ENCODE peak calls at places on chromosome 10, in five cellular contexts. One of them, this sample, is unnamed.

GRCh38 chr10:13990392-13990805 is 340.3 kb downstream of the FRMD4A start:
- DNase-seq in HEK293T: no peak
- DNase-seq in GM12878: no peak
- DNase-seq in H1: no peak
- DNase-seq in HepG2: no peak
- DNase-seq in this sample: no peak

GRCh38 chr10:124157286-124157685 is 63.9 kb upstream of the CHST15 start:
- DNase-seq in HEK293T: no peak
- DNase-seq in GM12878: no peak
- DNase-seq in H1: no peak
- DNase-seq in HepG2: no peak
- DNase-seq in this sample: no peak

GRCh38 chr10:77926566-77927342 is at the start of gene DLG5:
- DNase-seq in HEK293T: peak; percentile 49
- DNase-seq in GM12878: no peak
- DNase-seq in H1: no peak
- DNase-seq in HepG2: no peak
- DNase-seq in this sample: no peak

GRCh38 chr10:91856637-91857036 is 52.6 kb downstream of the FGFBP3 start:
- DNase-seq in HEK293T: no peak
- DNase-seq in GM12878: no peak
- DNase-seq in H1: no peak
- DNase-seq in HepG2: peak; percentile 12
- DNase-seq in this sample: no peak

GRCh38 chr10:113268186-113268585 is 284.7 kb upstream of the HABP2 start:
- DNase-seq in HEK293T: no peak
- DNase-seq in GM12878: no peak
- DNase-seq in H1: no peak
- DNase-seq in HepG2: no peak
- DNase-seq in this sample: no peak

GRCh38 chr10:112793197-112793921 is 156.7 kb upstream of the TCF7L2 start:
- DNase-seq in HEK293T: no peak
- DNase-seq in GM12878: no peak
- DNase-seq in H1: no peak
- DNase-seq in HepG2: no peak
- DNase-seq in this sample: no peak

GRCh38 chr10:17380016-17380415 is 74.4 kb downstream of the ST8SIA6 start:
- DNase-seq in HEK293T: no peak
- DNase-seq in GM12878: no peak
- DNase-seq in H1: no peak
- DNase-seq in HepG2: no peak
- DNase-seq in this sample: no peak

GRCh38 chr10:100109670-100110069 is 28.0 kb upstream of the CPN1 start:
- DNase-seq in HEK293T: no peak
- DNase-seq in GM12878: no peak
- DNase-seq in H1: no peak
- DNase-seq in HepG2: no peak
- DNase-seq in this sample: no peak

GRCh38 chr10:102334106-102334505 is 61.4 kb upstream of the NFKB2 start:
- DNase-seq in HEK293T: no peak
- DNase-seq in GM12878: no peak
- DNase-seq in H1: no peak
- DNase-seq in HepG2: no peak
- DNase-seq in this sample: no peak

GRCh38 chr10:100656479-100656878 is 88.9 kb upstream of the PAX2 start:
- DNase-seq in HEK293T: peak; percentile 89
- DNase-seq in GM12878: no peak
- DNase-seq in H1: no peak
- DNase-seq in HepG2: no peak
- DNase-seq in this sample: no peak

GRCh38 chr10:115063702-115064479 is 29.3 kb upstream of the ATRNL1 start:
- DNase-seq in HEK293T: no peak
- DNase-seq in GM12878: no peak
- DNase-seq in H1: no peak
- DNase-seq in HepG2: no peak
- DNase-seq in this sample: no peak

GRCh38 chr10:88866454-88866853 is 13.6 kb upstream of the STAMBPL1 start:
- DNase-seq in HEK293T: no peak
- DNase-seq in GM12878: no peak
- DNase-seq in H1: no peak
- DNase-seq in HepG2: no peak
- DNase-seq in this sample: no peak

GRCh38 chr10:86756511-86757109 is at the start of gene BMPR1A:
- DNase-seq in HEK293T: peak; percentile 19
- DNase-seq in GM12878: no peak
- DNase-seq in H1: no peak
- DNase-seq in HepG2: no peak
- DNase-seq in this sample: no peak

GRCh38 chr10:109275970-109276369 is 647.3 kb downstream of the XPNPEP1 start:
- DNase-seq in HEK293T: no peak
- DNase-seq in GM12878: no peak
- DNase-seq in H1: no peak
- DNase-seq in HepG2: no peak
- DNase-seq in this sample: no peak

GRCh38 chr10:86481761-86482160 is 39.8 kb downstream of the WAPL start:
- DNase-seq in HEK293T: no peak
- DNase-seq in GM12878: no peak
- DNase-seq in H1: no peak
- DNase-seq in HepG2: no peak
- DNase-seq in this sample: no peak

GRCh38 chr10:19719320-19719719 is 96.9 kb upstream of the PLXDC2 start:
- DNase-seq in HEK293T: peak; percentile 10
- DNase-seq in GM12878: no peak
- DNase-seq in H1: no peak
- DNase-seq in HepG2: no peak
- DNase-seq in this sample: no peak

DNA sequence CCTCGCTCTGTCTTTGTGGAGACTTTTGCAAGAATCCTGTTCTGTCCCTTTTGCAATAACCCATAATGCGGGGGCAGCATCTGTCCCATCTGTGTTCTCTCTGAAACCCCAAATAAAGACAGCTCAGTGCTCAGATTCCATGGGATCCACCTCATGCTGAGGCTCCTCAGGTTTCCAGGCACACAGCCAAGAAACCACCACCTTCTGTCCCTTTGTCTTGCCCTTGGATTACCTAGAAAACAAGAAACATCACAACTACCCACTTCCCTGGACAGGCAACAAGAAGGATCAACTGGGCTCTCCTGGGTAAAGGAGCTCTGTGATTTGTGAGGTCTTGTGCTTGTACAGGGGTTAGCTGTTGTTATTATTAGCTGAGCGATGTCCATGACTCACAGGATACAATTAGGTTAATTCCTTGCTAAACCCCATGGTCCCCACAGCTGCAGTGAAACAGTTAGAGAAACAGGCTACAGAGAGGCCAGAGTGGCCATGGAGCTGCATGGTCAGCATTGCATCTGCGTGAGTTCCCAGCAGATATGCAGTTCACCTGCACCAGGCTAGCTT is 50.2 kb downstream of the CXCL12 start:
- DNase-seq in HEK293T: no peak
- DNase-seq in GM12878: no peak
- DNase-seq in H1: no peak
- DNase-seq in HepG2: no peak
- DNase-seq in this sample: no peak
- TF ChIP-seq SUZ12 in HEK293T: no peak
- TF ChIP-seq SUZ12 in GM12878: no peak
- TF ChIP-seq SUZ12 in H1: no peak
- TF ChIP-seq SUZ12 in HepG2: no peak
- TF ChIP-seq SUZ12 in this sample: no peak

GRCh38 chr10:59774451-59774850 is 21.2 kb upstream of the MRLN start:
- DNase-seq in HEK293T: no peak
- DNase-seq in GM12878: no peak
- DNase-seq in H1: no peak
- DNase-seq in HepG2: no peak
- DNase-seq in this sample: no peak

GRCh38 chr10:59781511-59781910 is 28.3 kb upstream of the MRLN start:
- DNase-seq in HEK293T: no peak
- DNase-seq in GM12878: no peak
- DNase-seq in H1: no peak
- DNase-seq in HepG2: no peak
- DNase-seq in this sample: no peak

DNA sequence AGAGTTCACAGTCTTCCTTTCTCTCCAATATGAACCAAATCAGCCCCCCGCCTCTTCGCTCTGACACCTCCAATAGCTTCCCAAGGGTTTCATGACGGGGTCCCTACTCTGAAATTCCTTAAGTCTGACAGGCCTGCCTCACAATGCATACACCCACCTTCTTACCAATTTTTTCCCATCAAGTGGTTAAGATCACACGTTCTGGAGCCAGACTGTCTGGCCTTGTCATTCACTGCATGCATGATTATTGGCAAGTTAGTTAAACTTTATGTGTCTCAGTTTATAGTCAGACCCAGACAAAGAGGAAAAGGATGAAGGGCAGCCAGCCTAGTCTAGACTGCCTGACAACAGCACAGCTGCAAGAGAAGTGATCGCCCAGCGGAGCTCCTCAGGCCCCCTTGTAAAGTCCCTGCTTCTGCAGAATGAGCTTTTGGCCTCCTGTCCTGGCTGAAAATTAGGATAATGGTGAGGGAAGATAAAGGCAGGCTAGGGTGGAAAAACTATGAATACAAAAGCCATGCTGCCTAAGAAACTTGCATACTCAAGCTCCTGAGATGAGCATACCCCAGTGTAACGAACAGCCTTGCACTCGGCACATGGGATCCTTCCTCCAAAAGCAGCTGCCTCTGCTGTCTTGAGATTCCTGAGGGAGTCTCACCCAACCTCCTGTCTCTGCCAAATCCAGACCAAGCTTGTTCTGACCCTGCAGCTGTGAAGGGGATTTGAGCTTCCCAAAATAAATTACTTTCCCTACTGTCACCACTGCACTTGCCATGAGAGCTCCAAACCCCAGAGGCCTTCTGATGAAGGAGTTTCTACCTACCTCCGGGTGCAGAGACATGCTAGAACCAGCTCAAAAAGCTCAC is 26.6 kb upstream of the MRLN start:
- DNase-seq in HEK293T: no peak
- DNase-seq in GM12878: no peak
- DNase-seq in H1: no peak
- DNase-seq in HepG2: no peak
- DNase-seq in this sample: no peak
- TF ChIP-seq SUZ12 in HEK293T: no peak
- TF ChIP-seq SUZ12 in GM12878: no peak
- TF ChIP-seq SUZ12 in H1: no peak
- TF ChIP-seq SUZ12 in HepG2: no peak
- TF ChIP-seq SUZ12 in this sample: no peak

GRCh38 chr10:122487231-122487765 is 25.9 kb downstream of the HTRA1 start:
- DNase-seq in HEK293T: peak; percentile 69
- DNase-seq in GM12878: no peak
- DNase-seq in H1: no peak
- DNase-seq in HepG2: no peak
- DNase-seq in this sample: no peak
- TF ChIP-seq SUZ12 in HEK293T: no peak
- TF ChIP-seq SUZ12 in GM12878: no peak
- TF ChIP-seq SUZ12 in H1: no peak
- TF ChIP-seq SUZ12 in HepG2: no peak
- TF ChIP-seq SUZ12 in this sample: no peak

GRCh38 chr10:118373786-118374185 is 31.7 kb upstream of the FAM204A start:
- DNase-seq in HEK293T: no peak
- DNase-seq in GM12878: no peak
- DNase-seq in H1: no peak
- DNase-seq in HepG2: peak; percentile 7
- DNase-seq in this sample: no peak

GRCh38 chr10:118365702-118366101 is 23.6 kb upstream of the FAM204A start:
- DNase-seq in HEK293T: no peak
- DNase-seq in GM12878: no peak
- DNase-seq in H1: no peak
- DNase-seq in HepG2: no peak
- DNase-seq in this sample: no peak

GRCh38 chr10:118374404-118374803 is 32.3 kb upstream of the FAM204A start:
- DNase-seq in HEK293T: no peak
- DNase-seq in GM12878: no peak
- DNase-seq in H1: no peak
- DNase-seq in HepG2: no peak
- DNase-seq in this sample: no peak

DNA sequence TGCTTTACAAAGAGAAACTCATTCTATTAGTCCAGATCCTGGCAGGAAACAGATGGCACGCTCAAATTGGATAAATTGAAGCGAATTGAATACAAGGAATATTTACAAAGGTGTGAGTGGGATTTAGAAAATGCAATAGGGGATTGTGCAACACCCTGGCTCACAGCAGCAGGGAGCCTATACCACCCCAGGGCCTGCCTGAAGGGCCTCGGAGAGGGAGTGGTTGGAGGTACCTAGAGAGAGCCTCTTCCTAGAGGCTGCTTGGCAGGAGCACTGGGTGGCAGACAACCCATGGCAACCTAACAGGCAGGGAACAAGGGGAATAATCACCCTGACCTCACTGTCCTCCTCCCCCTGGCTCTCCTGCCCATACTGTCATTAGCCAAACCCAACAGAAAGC is 27.7 kb upstream of the FAM204A start:
- DNase-seq in HEK293T: no peak
- DNase-seq in GM12878: no peak
- DNase-seq in H1: no peak
- DNase-seq in HepG2: no peak
- DNase-seq in this sample: no peak
- TF ChIP-seq SUZ12 in HEK293T: no peak
- TF ChIP-seq SUZ12 in GM12878: no peak
- TF ChIP-seq SUZ12 in H1: no peak
- TF ChIP-seq SUZ12 in HepG2: no peak
- TF ChIP-seq SUZ12 in this sample: no peak

DNA sequence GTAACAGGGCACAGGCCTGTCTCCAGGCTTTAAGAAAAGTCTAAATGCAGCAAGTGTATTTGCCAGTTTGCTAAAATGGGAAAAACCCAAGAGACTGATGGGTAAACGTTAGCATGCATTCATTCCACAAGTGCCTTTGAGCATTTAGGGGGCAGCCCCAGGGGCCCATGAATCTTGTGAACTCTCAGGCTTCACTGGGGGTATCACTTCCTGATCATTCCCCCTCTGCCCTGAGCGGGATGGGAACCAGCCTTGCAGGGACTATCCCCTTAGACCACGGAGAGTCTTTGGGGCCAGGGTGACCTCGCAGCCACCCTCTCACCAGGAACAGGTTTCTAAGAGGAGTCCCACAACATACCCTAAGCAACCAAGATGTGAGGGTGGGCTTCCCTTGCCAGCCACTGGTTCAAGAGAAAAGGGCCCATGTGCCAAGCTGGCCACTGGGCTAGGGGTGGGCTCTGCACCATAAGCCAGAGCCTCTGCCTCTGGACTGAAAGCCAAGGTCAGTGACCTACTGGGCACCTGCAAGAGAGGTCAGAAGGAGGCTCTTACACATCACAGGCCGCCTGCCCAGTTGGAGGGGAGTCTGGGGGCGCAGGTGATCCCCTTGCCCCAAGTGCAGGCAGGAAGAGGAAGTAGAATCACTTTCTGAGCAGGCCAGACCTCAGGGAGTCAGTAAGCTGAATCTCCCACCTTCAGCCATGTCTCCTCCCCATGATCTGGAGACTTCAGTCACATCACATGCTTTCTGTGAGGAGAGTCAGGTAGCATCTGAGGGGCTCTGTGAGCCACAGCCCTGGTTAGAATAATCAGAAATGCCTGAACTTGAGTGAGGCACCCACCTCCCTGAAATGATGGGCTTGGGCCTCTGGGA is 75.0 kb downstream of the C10orf105 start:
- DNase-seq in HEK293T: no peak
- DNase-seq in GM12878: peak; percentile 49
- DNase-seq in H1: no peak
- DNase-seq in HepG2: no peak
- DNase-seq in this sample: no peak
- TF ChIP-seq SUZ12 in HEK293T: no peak
- TF ChIP-seq SUZ12 in GM12878: no peak
- TF ChIP-seq SUZ12 in H1: no peak
- TF ChIP-seq SUZ12 in HepG2: no peak
- TF ChIP-seq SUZ12 in this sample: no peak

This sample was measured in NT2/D1.